ENCODE peak calls at places on chromosomes 1 and 21, in four cellular contexts. N is OCI-LY7, G is MM.1S, Y is AG10803. J is an unnamed sample.

GRCh38 chr1:24047101-24047459 is 64.9 kb downstream of the MYOM3 start:
- DNase-seq in N (no peak), G (no peak), Y (peak), J (no peak)

GRCh38 chr1:35001743-35002142 is 16.6 kb upstream of the TMEM35B start:
- DNase-seq in Y (peak), N (no peak), G (no peak), J (no peak)

GRCh38 chr1:198864695-198865094 is 225.9 kb downstream of the PTPRC start:
- DNase-seq in Y (no peak), N (no peak), G (no peak), J (no peak)

GRCh38 chr21:37455504-37455911 is 88.9 kb downstream of the DYRK1A start:
- DNase-seq in G (no peak), N (no peak), Y (no peak), J (no peak)

GRCh38 chr1:167599839-167600581 is 30.0 kb upstream of the RCSD1 start:
- DNase-seq in Y (peak), G (peak), N (peak), J (no peak)

GRCh38 chr21:37627074-37627473 is 260.5 kb downstream of the DYRK1A start:
- DNase-seq in G (peak), N (no peak), Y (no peak), J (no peak)

GRCh38 chr1:53616511-53616910 is 122.5 kb downstream of the GLIS1 start:
- DNase-seq in Y (no peak), N (no peak), G (no peak), J (no peak)

GRCh38 chr1:37621326-37621870 is 13.3 kb downstream of the RSPO1 start:
- DNase-seq in G (no peak), Y (peak), N (no peak), J (no peak)

GRCh38 chr21:34743285-34743684 is 74.5 kb downstream of the CLIC6 start:
- DNase-seq in G (no peak), Y (no peak), N (no peak), J (no peak)

GRCh38 chr1:201385299-201385891 is 7.9 kb upstream of the TNNT2 start:
- DNase-seq in G (peak), N (peak), Y (peak), J (peak)

GRCh38 chr1:183783896-183784637 is 20.9 kb upstream of the RGL1 start:
- DNase-seq in N (no peak), G (no peak), Y (peak), J (no peak)

GRCh38 chr21:33836408-33836807 is 79.2 kb downstream of the ATP5PO start:
- DNase-seq in N (no peak), G (no peak), Y (no peak), J (no peak)

GRCh38 chr1:13819637-13820036 is 119.6 kb downstream of the PRDM2 start:
- DNase-seq in G (no peak), N (no peak), Y (no peak), J (no peak)

GRCh38 chr1:203177471-203178039 is 1.9 kb upstream of the MYBPH start:
- DNase-seq in G (no peak), N (no peak), Y (peak), J (no peak)

GRCh38 chr1:116338400-116338799 is 34.6 kb upstream of the ATP1A1 start:
- DNase-seq in Y (no peak), N (no peak), G (no peak), J (no peak)

GRCh38 chr1:201214461-201214860 is 23.8 kb downstream of the IGFN1 start:
- DNase-seq in G (no peak), Y (no peak), N (no peak), J (peak)

GRCh38 chr1:208652300-208653160 is 408.3 kb upstream of the PLXNA2 start:
- DNase-seq in Y (peak), G (peak), N (peak), J (no peak)

GRCh38 chr1:93251966-93252365 is 71.4 kb downstream of the CCDC18 start:
- DNase-seq in G (peak), N (peak), Y (no peak), J (no peak)

GRCh38 chr1:109502368-109502851 is 7.1 kb downstream of the AMIGO1 start:
- DNase-seq in G (no peak), N (no peak), Y (no peak), J (no peak)

GRCh38 chr1:187226396-187226795 is 397.6 kb downstream of the PLA2G4A start:
- DNase-seq in N (no peak), G (no peak), Y (peak), J (no peak)

GRCh38 chr21:28763809-28764418 is 228.8 kb downstream of the LTN1 start:
- DNase-seq in N (no peak), Y (no peak), G (no peak), J (no peak)
- TF ChIP-seq CTCF in N (no peak), Y (no peak), G (no peak), J (no peak)

DNA sequence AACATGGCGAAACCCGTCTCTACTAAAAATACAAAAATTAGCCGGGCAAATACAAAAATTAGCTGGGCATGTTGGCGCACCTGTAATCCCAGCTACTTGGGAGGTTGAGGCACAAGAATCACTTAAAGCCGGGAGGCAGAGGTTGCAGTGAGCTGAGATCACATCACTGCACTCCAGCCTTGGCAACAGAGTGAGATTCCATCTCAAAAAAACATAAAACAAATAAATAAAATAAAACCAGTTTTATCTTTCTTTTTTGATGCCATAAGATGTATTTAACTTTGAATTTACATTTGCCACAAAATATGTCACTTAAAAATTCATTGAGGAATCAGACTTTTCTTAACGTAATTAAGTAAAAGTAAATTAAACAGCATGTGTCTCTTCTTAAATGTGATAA is 113.3 kb upstream of the ERRFI1 start:
- DNase-seq in N (no peak), Y (no peak), G (no peak), J (no peak)
- TF ChIP-seq CTCF in N (no peak), Y (no peak), G (no peak), J (no peak)

GRCh38 chr1:179831225-179831624 is 46.4 kb downstream of the TOR1AIP2 start:
- DNase-seq in Y (no peak), N (no peak), G (peak), J (no peak)

GRCh38 chr1:179826626-179827280 is 50.9 kb downstream of the TOR1AIP2 start:
- DNase-seq in N (no peak), G (no peak), Y (no peak), J (no peak)

GRCh38 chr1:179828554-179829110 is 49.0 kb downstream of the TOR1AIP2 start:
- DNase-seq in Y (no peak), G (no peak), N (no peak), J (no peak)

GRCh38 chr1:179831852-179832699 is 45.5 kb downstream of the TOR1AIP2 start:
- DNase-seq in Y (peak), N (no peak), G (peak), J (no peak)
- TF ChIP-seq CTCF in Y (no peak), N (no peak), G (peak), J (no peak)

GRCh38 chr1:64268653-64269557 is 65.5 kb downstream of the UBE2U start:
- DNase-seq in N (peak), G (peak), Y (peak), J (no peak)
- TF ChIP-seq CTCF in N (peak), G (peak), Y (peak), J (peak)